ENCODE peak calls at places on chromosomes 11 and 22, in six cellular contexts. One of them, this sample, is unnamed.
A peak's percentile ranks its signal among the peaks of the same experiment; 100 is the strongest.

GRCh38 chr11:2537896-2538855 is 93.4 kb downstream of the KCNQ1 start:
- DNase-seq in GM23338: no peak
- DNase-seq in HCT116: no peak
- DNase-seq in transverse colon: peak; percentile 6
- DNase-seq in Panc1: no peak
- DNase-seq in esophagus muscularis mucosa: no peak
- DNase-seq in this sample: no peak

GRCh38 chr11:45275823-45276222 is 10.3 kb downstream of the SYT13 start:
- DNase-seq in GM23338: no peak
- DNase-seq in HCT116: no peak
- DNase-seq in transverse colon: no peak
- DNase-seq in Panc1: no peak
- DNase-seq in esophagus muscularis mucosa: no peak
- DNase-seq in this sample: no peak

GRCh38 chr11:34626393-34626792 is 5.5 kb downstream of the EHF start:
- DNase-seq in GM23338: no peak
- DNase-seq in HCT116: no peak
- DNase-seq in transverse colon: no peak
- DNase-seq in Panc1: no peak
- DNase-seq in esophagus muscularis mucosa: no peak
- DNase-seq in this sample: no peak

GRCh38 chr11:24963879-24964278 is 467.0 kb downstream of the LUZP2 start:
- DNase-seq in GM23338: no peak
- DNase-seq in HCT116: no peak
- DNase-seq in transverse colon: no peak
- DNase-seq in Panc1: no peak
- DNase-seq in esophagus muscularis mucosa: no peak
- DNase-seq in this sample: no peak

GRCh38 chr11:133955091-133955846 is 1.5 kb downstream of the IGSF9B start:
- DNase-seq in GM23338: peak; percentile 62
- DNase-seq in HCT116: no peak
- DNase-seq in transverse colon: peak; percentile 39
- DNase-seq in Panc1: no peak
- DNase-seq in esophagus muscularis mucosa: no peak
- DNase-seq in this sample: no peak

GRCh38 chr22:18000441-18001039 is 23.8 kb downstream of the MICAL3 start:
- DNase-seq in GM23338: peak; percentile 72
- DNase-seq in HCT116: no peak
- DNase-seq in transverse colon: peak; percentile 36
- DNase-seq in Panc1: no peak
- DNase-seq in esophagus muscularis mucosa: no peak
- DNase-seq in this sample: no peak

GRCh38 chr11:1534682-1535081 is 37.4 kb downstream of the DUSP8 start:
- DNase-seq in GM23338: no peak
- DNase-seq in HCT116: no peak
- DNase-seq in transverse colon: no peak
- DNase-seq in Panc1: no peak
- DNase-seq in esophagus muscularis mucosa: no peak
- DNase-seq in this sample: no peak

GRCh38 chr11:116578971-116579687 is 193.7 kb downstream of the BUD13 start:
- DNase-seq in GM23338: peak; percentile 52
- DNase-seq in HCT116: no peak
- DNase-seq in transverse colon: no peak
- DNase-seq in Panc1: no peak
- DNase-seq in esophagus muscularis mucosa: no peak
- DNase-seq in this sample: no peak

GRCh38 chr11:76167590-76167989 is 38.7 kb downstream of the WNT11 start:
- DNase-seq in GM23338: no peak
- DNase-seq in HCT116: no peak
- DNase-seq in transverse colon: no peak
- DNase-seq in Panc1: no peak
- DNase-seq in esophagus muscularis mucosa: no peak
- DNase-seq in this sample: no peak

GRCh38 chr11:13238879-13239514 is 38.6 kb upstream of the BMAL1 start:
- DNase-seq in GM23338: peak; percentile 86
- DNase-seq in HCT116: peak; percentile 57
- DNase-seq in transverse colon: peak; percentile 46
- DNase-seq in Panc1: no peak
- DNase-seq in esophagus muscularis mucosa: no peak
- DNase-seq in this sample: no peak

GRCh38 chr11:57568330-57568766 is 876 bp upstream of the UBE2L6 start:
- DNase-seq in GM23338: peak; percentile 93
- DNase-seq in HCT116: peak; percentile 56
- DNase-seq in transverse colon: no peak
- DNase-seq in Panc1: peak; percentile 47
- DNase-seq in esophagus muscularis mucosa: peak; percentile 96
- DNase-seq in this sample: no peak

GRCh38 chr11:28833670-28834069 is 725.5 kb downstream of the METTL15 start:
- DNase-seq in GM23338: peak; percentile 14
- DNase-seq in HCT116: no peak
- DNase-seq in transverse colon: no peak
- DNase-seq in Panc1: no peak
- DNase-seq in esophagus muscularis mucosa: no peak
- DNase-seq in this sample: no peak

GRCh38 chr11:69968407-69969347 is 109.4 kb upstream of the ANO1 start:
- DNase-seq in GM23338: no peak
- DNase-seq in HCT116: no peak
- DNase-seq in transverse colon: no peak
- DNase-seq in Panc1: no peak
- DNase-seq in esophagus muscularis mucosa: no peak
- DNase-seq in this sample: no peak

GRCh38 chr22:29799217-29799680 is 32.1 kb downstream of the UQCR10 start:
- DNase-seq in GM23338: no peak
- DNase-seq in HCT116: peak; percentile 58
- DNase-seq in transverse colon: peak; percentile 70
- DNase-seq in Panc1: no peak
- DNase-seq in esophagus muscularis mucosa: peak; percentile 96
- DNase-seq in this sample: no peak

GRCh38 chr11:69837791-69838190 is 18.6 kb upstream of the FGF3 start:
- DNase-seq in GM23338: no peak
- DNase-seq in HCT116: no peak
- DNase-seq in transverse colon: no peak
- DNase-seq in Panc1: no peak
- DNase-seq in esophagus muscularis mucosa: no peak
- DNase-seq in this sample: no peak

GRCh38 chr11:103295704-103296103 is 186.5 kb downstream of the DYNC2H1 start:
- DNase-seq in GM23338: peak; percentile 16
- DNase-seq in HCT116: peak; percentile 32
- DNase-seq in transverse colon: no peak
- DNase-seq in Panc1: no peak
- DNase-seq in esophagus muscularis mucosa: no peak
- DNase-seq in this sample: no peak

GRCh38 chr11:80855975-80856524 is 1415.2 kb upstream of the TENM4 start:
- DNase-seq in GM23338: no peak
- DNase-seq in HCT116: no peak
- DNase-seq in transverse colon: no peak
- DNase-seq in Panc1: no peak
- DNase-seq in esophagus muscularis mucosa: no peak
- DNase-seq in this sample: no peak

GRCh38 chr22:39098026-39098425 is 982 bp downstream of the APOBEC3H start:
- DNase-seq in GM23338: peak; percentile 81
- DNase-seq in HCT116: no peak
- DNase-seq in transverse colon: no peak
- DNase-seq in Panc1: no peak
- DNase-seq in esophagus muscularis mucosa: no peak
- DNase-seq in this sample: no peak

GRCh38 chr11:118295834-118296454 is 8.6 kb upstream of the CD3E start:
- DNase-seq in GM23338: peak; percentile 72
- DNase-seq in HCT116: peak; percentile 43
- DNase-seq in transverse colon: peak; percentile 34
- DNase-seq in Panc1: no peak
- DNase-seq in esophagus muscularis mucosa: no peak
- DNase-seq in this sample: no peak

GRCh38 chr11:657691-658126 is 20.6 kb downstream of the DRD4 start:
- DNase-seq in GM23338: no peak
- DNase-seq in HCT116: no peak
- DNase-seq in transverse colon: no peak
- DNase-seq in Panc1: no peak
- DNase-seq in esophagus muscularis mucosa: no peak
- DNase-seq in this sample: no peak

GRCh38 chr11:133904818-133905515 is 51.8 kb downstream of the IGSF9B start:
- DNase-seq in GM23338: no peak
- DNase-seq in HCT116: no peak
- DNase-seq in transverse colon: no peak
- DNase-seq in Panc1: no peak
- DNase-seq in esophagus muscularis mucosa: no peak
- DNase-seq in this sample: no peak

GRCh38 chr22:20577045-20577444 is 69.6 kb downstream of the MED15 start:
- DNase-seq in GM23338: no peak
- DNase-seq in HCT116: no peak
- DNase-seq in transverse colon: no peak
- DNase-seq in Panc1: no peak
- DNase-seq in esophagus muscularis mucosa: no peak
- DNase-seq in this sample: no peak

GRCh38 chr11:68677432-68677831 is 6.9 kb upstream of the GAL start:
- DNase-seq in GM23338: peak; percentile 44
- DNase-seq in HCT116: peak; percentile 59
- DNase-seq in transverse colon: no peak
- DNase-seq in Panc1: peak; percentile 30
- DNase-seq in esophagus muscularis mucosa: no peak
- DNase-seq in this sample: no peak

GRCh38 chr11:94148189-94148588 is 19.5 kb downstream of the PANX1 start:
- DNase-seq in GM23338: no peak
- DNase-seq in HCT116: no peak
- DNase-seq in transverse colon: no peak
- DNase-seq in Panc1: no peak
- DNase-seq in esophagus muscularis mucosa: no peak
- DNase-seq in this sample: no peak

GRCh38 chr11:113722934-113723333 is 16.8 kb upstream of the TMPRSS5 start:
- DNase-seq in GM23338: no peak
- DNase-seq in HCT116: no peak
- DNase-seq in transverse colon: no peak
- DNase-seq in Panc1: no peak
- DNase-seq in esophagus muscularis mucosa: no peak
- DNase-seq in this sample: no peak

GRCh38 chr22:37558815-37559214 is 1.5 kb upstream of the CDC42EP1 start:
- DNase-seq in GM23338: no peak
- DNase-seq in HCT116: no peak
- DNase-seq in transverse colon: no peak
- DNase-seq in Panc1: no peak
- DNase-seq in esophagus muscularis mucosa: no peak
- DNase-seq in this sample: no peak
- TF ChIP-seq POLR2AphosphoS5 in GM23338: no peak
- TF ChIP-seq POLR2AphosphoS5 in HCT116: no peak
- TF ChIP-seq POLR2AphosphoS5 in transverse colon: no peak
- TF ChIP-seq POLR2AphosphoS5 in Panc1: no peak
- TF ChIP-seq POLR2AphosphoS5 in esophagus muscularis mucosa: no peak
- TF ChIP-seq POLR2AphosphoS5 in this sample: no peak

GRCh38 chr11:71933141-71933933 is 4.5 kb downstream of the RNF121 start:
- DNase-seq in GM23338: no peak
- DNase-seq in HCT116: no peak
- DNase-seq in transverse colon: no peak
- DNase-seq in Panc1: no peak
- DNase-seq in esophagus muscularis mucosa: no peak
- DNase-seq in this sample: no peak

GRCh38 chr11:71928739-71929443 is at the start of gene RNF121:
- DNase-seq in GM23338: peak; percentile 99
- DNase-seq in HCT116: peak; percentile 91
- DNase-seq in transverse colon: peak; percentile 98
- DNase-seq in Panc1: peak; percentile 95
- DNase-seq in esophagus muscularis mucosa: peak; percentile 99
- DNase-seq in this sample: peak; percentile 77

GRCh38 chr11:71929491-71929890 is 645 bp downstream of the RNF121 start:
- DNase-seq in GM23338: no peak
- DNase-seq in HCT116: no peak
- DNase-seq in transverse colon: no peak
- DNase-seq in Panc1: no peak
- DNase-seq in esophagus muscularis mucosa: no peak
- DNase-seq in this sample: no peak

GRCh38 chr11:71930556-71931244 is 1.9 kb downstream of the RNF121 start:
- DNase-seq in GM23338: no peak
- DNase-seq in HCT116: no peak
- DNase-seq in transverse colon: no peak
- DNase-seq in Panc1: no peak
- DNase-seq in esophagus muscularis mucosa: no peak
- DNase-seq in this sample: no peak

DNA sequence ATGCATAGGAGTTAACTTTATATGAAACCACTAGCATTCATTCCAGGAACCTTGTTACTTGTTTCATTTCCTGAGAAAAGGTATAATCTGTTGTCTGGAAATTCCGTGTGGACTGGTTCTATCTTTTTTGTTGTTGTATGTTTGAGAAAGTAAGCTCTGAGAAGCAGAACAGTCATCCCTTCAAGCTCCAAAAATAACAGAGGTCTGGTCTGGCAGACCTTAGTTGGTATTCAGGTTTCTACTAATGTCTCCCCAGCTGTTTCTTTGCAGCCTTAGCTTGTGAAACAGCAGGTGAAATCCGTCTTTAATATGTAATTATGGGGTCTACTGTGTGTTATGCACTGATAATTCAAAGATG is 2.4 kb downstream of the RNF121 start:
- DNase-seq in GM23338: no peak
- DNase-seq in HCT116: no peak
- DNase-seq in transverse colon: no peak
- DNase-seq in Panc1: no peak
- DNase-seq in esophagus muscularis mucosa: no peak
- DNase-seq in this sample: no peak
- TF ChIP-seq POLR2AphosphoS5 in GM23338: no peak
- TF ChIP-seq POLR2AphosphoS5 in HCT116: no peak
- TF ChIP-seq POLR2AphosphoS5 in transverse colon: no peak
- TF ChIP-seq POLR2AphosphoS5 in Panc1: no peak
- TF ChIP-seq POLR2AphosphoS5 in esophagus muscularis mucosa: no peak
- TF ChIP-seq POLR2AphosphoS5 in this sample: no peak

DNA sequence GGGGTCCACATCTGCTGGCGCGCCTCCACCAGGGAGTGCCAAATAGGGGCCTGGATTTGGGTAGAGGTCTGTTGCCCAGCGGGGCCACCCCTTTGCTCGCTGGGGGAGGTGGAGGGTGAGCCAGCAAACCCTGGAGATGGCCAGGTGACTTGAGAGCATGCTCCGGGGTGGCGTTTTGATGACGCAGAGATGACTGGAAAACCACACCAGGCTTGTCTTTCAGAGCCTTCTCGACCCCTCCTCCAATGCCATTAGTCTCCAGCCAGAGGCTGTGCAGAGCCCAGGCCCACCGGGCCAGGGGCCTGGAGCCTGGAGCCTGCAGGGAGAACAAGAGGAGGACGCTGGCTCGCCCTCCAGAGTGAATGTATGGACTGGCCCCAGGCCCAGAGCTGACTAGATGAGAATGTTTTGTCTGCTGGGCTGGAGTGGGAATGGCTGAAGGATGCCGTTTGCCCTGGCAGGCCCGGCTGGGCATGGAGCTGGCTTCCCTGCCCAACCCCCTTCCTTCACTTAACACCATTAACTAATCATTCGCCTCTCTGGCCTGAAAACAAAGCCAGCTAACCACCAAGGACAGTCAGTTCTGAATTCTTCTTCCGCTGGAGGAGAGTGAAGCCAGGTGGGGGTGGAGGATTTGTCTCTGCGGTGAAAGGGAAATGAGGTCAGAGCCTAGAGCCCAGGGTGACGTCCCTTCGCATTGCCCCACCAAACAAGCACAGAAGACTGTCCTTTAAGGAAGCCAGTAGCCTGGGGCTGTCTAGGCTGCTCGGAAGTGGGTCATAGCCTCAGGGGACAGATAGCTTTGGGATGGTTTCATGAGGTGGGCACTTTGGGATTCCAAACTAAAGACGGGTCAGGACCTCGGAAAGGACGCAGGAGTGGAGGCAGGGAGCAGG is 1.6 kb upstream of the MCAM start:
- DNase-seq in GM23338: peak; percentile 76
- DNase-seq in HCT116: no peak
- DNase-seq in transverse colon: peak; percentile 64
- DNase-seq in Panc1: no peak
- DNase-seq in esophagus muscularis mucosa: no peak
- DNase-seq in this sample: peak; percentile 58
- TF ChIP-seq POLR2AphosphoS5 in GM23338: no peak
- TF ChIP-seq POLR2AphosphoS5 in HCT116: no peak
- TF ChIP-seq POLR2AphosphoS5 in transverse colon: peak; percentile 40
- TF ChIP-seq POLR2AphosphoS5 in Panc1: no peak
- TF ChIP-seq POLR2AphosphoS5 in esophagus muscularis mucosa: peak; percentile 96
- TF ChIP-seq POLR2AphosphoS5 in this sample: peak; percentile 87

GRCh38 chr11:120775986-120776682 is 247.8 kb upstream of the TBCEL start:
- DNase-seq in GM23338: peak; percentile 75
- DNase-seq in HCT116: no peak
- DNase-seq in transverse colon: no peak
- DNase-seq in Panc1: no peak
- DNase-seq in esophagus muscularis mucosa: peak; percentile 81
- DNase-seq in this sample: no peak
- TF ChIP-seq POLR2AphosphoS5 in GM23338: no peak
- TF ChIP-seq POLR2AphosphoS5 in HCT116: no peak
- TF ChIP-seq POLR2AphosphoS5 in transverse colon: no peak
- TF ChIP-seq POLR2AphosphoS5 in Panc1: no peak
- TF ChIP-seq POLR2AphosphoS5 in esophagus muscularis mucosa: no peak
- TF ChIP-seq POLR2AphosphoS5 in this sample: no peak